ENCODE peak calls at places on chromosome 5, in ten cellular contexts. V, J, R, G, H, D, M, L, C and Y are unnamed samples.

GRCh38 chr5:25716680-25717079 is 1071.9 kb upstream of the CDH10 start:
- DNase-seq in V (no peak), J (no peak), R (no peak), G (no peak), H (no peak), D (no peak), M (no peak), L (no peak), C (no peak), Y (no peak)

GRCh38 chr5:147547730-147548129 is 37.9 kb upstream of the DPYSL3 start:
- DNase-seq in V (no peak), J (no peak), R (no peak), G (no peak), H (no peak), D (no peak), M (no peak), L (no peak), C (no peak), Y (no peak)

GRCh38 chr5:63008195-63008594 is 429.6 kb downstream of the LRRC70 start:
- DNase-seq in V (no peak), J (no peak), R (no peak), G (no peak), H (no peak), D (no peak), M (no peak), L (no peak), C (no peak), Y (no peak)

GRCh38 chr5:121503111-121503840 is 348.4 kb upstream of the FTMT start:
- DNase-seq in V (no peak), J (no peak), R (no peak), G (peak), H (no peak), D (peak), M (no peak), L (no peak), C (no peak), Y (no peak)

GRCh38 chr5:159849437-159850191 is 66.7 kb upstream of the ADRA1B start:
- DNase-seq in V (no peak), J (no peak), R (no peak), G (no peak), H (peak), D (no peak), M (no peak), L (no peak), C (no peak), Y (peak)

GRCh38 chr5:169914766-169915165 is 65.5 kb downstream of the INSYN2B start:
- DNase-seq in V (no peak), J (no peak), R (no peak), G (no peak), H (peak), D (no peak), M (no peak), L (no peak), C (peak), Y (peak)

GRCh38 chr5:126970517-126971017 is 59.8 kb downstream of the MARCHF3 start:
- DNase-seq in V (no peak), J (no peak), R (no peak), G (no peak), H (peak), D (no peak), M (no peak), L (no peak), C (no peak), Y (peak)

GRCh38 chr5:175895701-175896102 is 24.3 kb downstream of the CPLX2 start:
- DNase-seq in V (no peak), J (peak), R (peak), G (no peak), H (peak), D (no peak), M (peak), L (no peak), C (no peak), Y (no peak)

GRCh38 chr5:132046915-132047314 is 13.5 kb upstream of the IL3 start:
- DNase-seq in V (no peak), J (no peak), R (no peak), G (peak), H (no peak), D (no peak), M (no peak), L (no peak), C (peak), Y (no peak)

GRCh38 chr5:67530609-67531255 is 334.1 kb upstream of the CD180 start:
- DNase-seq in V (peak), J (no peak), R (no peak), G (no peak), H (no peak), D (no peak), M (no peak), L (no peak), C (no peak), Y (no peak)

GRCh38 chr5:42950091-42950465 is 90.0 kb downstream of the ANXA2R start:
- DNase-seq in V (no peak), J (no peak), R (no peak), G (no peak), H (no peak), D (no peak), M (no peak), L (no peak), C (no peak), Y (no peak)

GRCh38 chr5:149681922-149682321 is 48.2 kb upstream of the PPARGC1B start:
- DNase-seq in V (no peak), J (no peak), R (no peak), G (no peak), H (no peak), D (no peak), M (no peak), L (no peak), C (no peak), Y (no peak)